ENCODE peak calls at places on chromosomes 3 and 15, in four cellular contexts. B, I, K and Y are unnamed samples.

GRCh38 chr3:29176501-29176900 is 104.4 kb upstream of the RBMS3 start:
- DNase-seq in B (no peak), I (no peak), K (no peak), Y (no peak)

GRCh38 chr15:61623746-61624145 is 394.6 kb upstream of the RORA start:
- DNase-seq in B (no peak), I (no peak), K (no peak), Y (no peak)

GRCh38 chr15:92879949-92880725 is 20.0 kb upstream of the CHD2 start:
- DNase-seq in B (no peak), I (no peak), K (no peak), Y (no peak)

GRCh38 chr3:127722928-127723603 is 50.3 kb downstream of the ABTB1 start:
- DNase-seq in B (no peak), I (no peak), K (no peak), Y (no peak)

GRCh38 chr3:128800241-128801187 is 74.5 kb downstream of the RAB7A start:
- DNase-seq in B (no peak), I (no peak), K (no peak), Y (no peak)

GRCh38 chr3:42508562-42508961 is 6.1 kb downstream of the VIPR1 start:
- DNase-seq in B (no peak), I (no peak), K (no peak), Y (no peak)

GRCh38 chr3:184155644-184156521 is 706 bp downstream of the DVL3 start:
- DNase-seq in B (peak), I (no peak), K (peak), Y (peak)

GRCh38 chr3:61877359-61877770 is 316.0 kb downstream of the PTPRG start:
- DNase-seq in B (peak), I (peak), K (no peak), Y (peak)

DNA sequence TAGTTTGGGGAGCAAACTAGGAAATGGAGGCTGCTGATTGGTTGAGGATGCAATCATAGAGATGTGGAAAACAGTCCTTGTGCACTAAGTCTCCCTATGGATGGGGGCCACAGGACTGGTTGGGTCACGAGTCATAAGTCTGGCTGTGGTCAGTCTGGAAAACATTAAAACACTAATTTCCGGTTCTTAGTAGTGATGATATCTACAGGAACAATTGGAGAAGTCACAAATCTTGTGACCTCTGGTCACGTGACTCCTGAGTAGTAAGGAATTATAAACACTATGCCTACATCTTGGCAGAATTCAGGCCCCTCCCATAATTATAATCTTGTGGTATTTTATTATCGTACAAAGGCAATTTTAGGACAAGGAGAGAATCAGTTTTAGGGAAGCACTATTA is 317.3 kb upstream of the ARPP21 start:
- DNase-seq in B (no peak), I (no peak), K (no peak), Y (no peak)
- TF ChIP-seq FOXM1 in B (no peak), I (no peak), K (no peak), Y (no peak)

DNA sequence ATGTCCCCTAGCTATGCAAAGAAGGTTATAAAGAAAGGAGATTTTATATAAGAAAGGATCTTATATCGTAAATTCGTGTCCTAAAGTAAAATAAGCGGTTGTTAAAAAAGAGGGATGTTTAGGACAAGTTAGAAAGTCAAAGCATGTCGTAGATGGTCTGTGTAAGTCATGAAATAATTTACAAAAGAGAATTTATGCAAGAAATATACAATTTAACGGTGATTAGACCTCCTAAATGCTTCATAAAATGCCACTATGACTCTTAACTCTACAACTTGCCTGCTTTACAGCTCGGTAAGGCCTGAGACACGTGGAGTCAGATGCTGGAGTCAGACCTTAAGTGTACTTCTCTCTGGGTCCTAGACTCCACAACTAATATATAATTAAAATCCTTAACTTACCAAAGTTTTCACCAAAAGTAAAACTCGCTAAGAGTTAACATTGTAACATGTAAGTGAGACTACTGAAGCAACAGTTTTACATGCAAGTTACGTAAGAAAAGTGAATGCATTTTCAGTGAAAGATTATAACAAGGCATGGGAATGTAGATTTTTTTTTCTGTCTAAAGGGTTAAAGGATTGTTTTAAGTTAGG is 13.3 kb upstream of the SRPRB start:
- DNase-seq in B (no peak), I (no peak), K (no peak), Y (no peak)
- TF ChIP-seq BHLHE40 in B (no peak), I (no peak), K (no peak), Y (no peak)

DNA sequence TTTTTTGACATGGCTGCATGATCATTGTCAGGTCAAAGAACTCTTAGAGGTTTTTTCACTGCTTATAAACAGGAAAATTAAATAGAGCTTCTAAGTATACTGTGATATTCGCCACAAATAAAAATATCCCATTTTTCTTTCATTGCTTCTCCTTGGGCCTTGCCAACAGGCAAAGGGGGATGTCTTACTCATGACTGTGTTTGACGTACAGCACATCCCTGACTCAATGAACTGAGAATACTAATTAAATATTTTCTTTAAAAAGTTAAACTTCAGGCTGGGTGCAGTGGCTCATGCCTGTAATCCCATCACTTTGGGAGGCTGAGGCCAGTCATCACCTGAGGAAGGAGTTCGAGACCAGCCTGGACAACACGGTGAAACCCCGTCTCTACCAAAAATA is 41.4 kb upstream of the CCDC80 start:
- DNase-seq in B (no peak), I (no peak), K (no peak), Y (no peak)
- TF ChIP-seq FOXM1 in B (no peak), I (no peak), K (no peak), Y (no peak)

GRCh38 chr15:25715536-25716413 is 147.4 kb downstream of the ATP10A start:
- DNase-seq in B (no peak), I (no peak), K (no peak), Y (no peak)
- TF ChIP-seq BHLHE40 in B (no peak), I (no peak), K (no peak), Y (no peak)

GRCh38 chr3:49416867-49417266 is 4.6 kb downstream of the TCTA start:
- DNase-seq in B (no peak), I (no peak), K (no peak), Y (no peak)

GRCh38 chr3:49413338-49413734 is 1.1 kb downstream of the TCTA start:
- DNase-seq in B (no peak), I (no peak), K (no peak), Y (no peak)

GRCh38 chr3:49417516-49418120 is 4.7 kb downstream of the AMT start:
- DNase-seq in B (no peak), I (no peak), K (no peak), Y (no peak)

GRCh38 chr3:49414753-49415152 is 2.5 kb downstream of the TCTA start:
- DNase-seq in B (no peak), I (no peak), K (no peak), Y (no peak)

DNA sequence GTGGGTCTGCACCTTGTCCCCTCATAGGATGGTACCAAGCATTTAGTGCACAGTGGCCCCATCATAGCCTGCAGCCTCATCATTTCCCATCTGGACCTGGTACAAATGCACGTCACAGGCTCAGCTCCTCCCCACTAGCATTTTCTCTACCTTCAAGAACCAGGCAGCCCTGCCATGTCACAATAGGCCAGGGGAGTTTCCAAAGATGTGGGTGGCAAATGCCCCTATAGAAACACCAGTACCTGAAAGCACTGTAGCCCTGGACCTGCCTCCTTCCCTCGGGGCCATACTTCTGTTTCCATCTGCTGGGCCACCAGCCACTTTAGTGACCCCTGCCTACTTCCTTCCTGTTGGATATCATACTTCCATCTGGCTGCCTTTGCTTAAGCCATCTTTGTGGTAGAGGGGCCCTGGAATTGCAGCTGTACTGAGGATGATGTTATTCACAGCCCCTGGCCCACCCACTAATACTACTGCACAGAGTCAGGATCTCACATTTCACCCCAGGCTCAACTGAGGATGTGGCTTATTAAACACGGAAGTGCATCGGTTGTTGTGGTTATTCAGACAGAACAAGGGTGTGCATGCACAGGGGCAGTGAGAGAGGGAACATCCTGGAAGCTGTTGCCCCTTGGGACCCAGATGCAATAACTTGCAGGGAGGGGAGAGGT is 3.8 kb downstream of the TCTA start:
- DNase-seq in B (no peak), I (peak), K (no peak), Y (no peak)
- TF ChIP-seq FOXM1 in B (no peak), I (no peak), K (no peak), Y (no peak)

GRCh38 chr15:91871797-91872196 is 18.3 kb downstream of the SLCO3A1 start:
- DNase-seq in B (no peak), I (no peak), K (no peak), Y (no peak)
- TF ChIP-seq BHLHE40 in B (no peak), I (no peak), K (no peak), Y (no peak)

DNA sequence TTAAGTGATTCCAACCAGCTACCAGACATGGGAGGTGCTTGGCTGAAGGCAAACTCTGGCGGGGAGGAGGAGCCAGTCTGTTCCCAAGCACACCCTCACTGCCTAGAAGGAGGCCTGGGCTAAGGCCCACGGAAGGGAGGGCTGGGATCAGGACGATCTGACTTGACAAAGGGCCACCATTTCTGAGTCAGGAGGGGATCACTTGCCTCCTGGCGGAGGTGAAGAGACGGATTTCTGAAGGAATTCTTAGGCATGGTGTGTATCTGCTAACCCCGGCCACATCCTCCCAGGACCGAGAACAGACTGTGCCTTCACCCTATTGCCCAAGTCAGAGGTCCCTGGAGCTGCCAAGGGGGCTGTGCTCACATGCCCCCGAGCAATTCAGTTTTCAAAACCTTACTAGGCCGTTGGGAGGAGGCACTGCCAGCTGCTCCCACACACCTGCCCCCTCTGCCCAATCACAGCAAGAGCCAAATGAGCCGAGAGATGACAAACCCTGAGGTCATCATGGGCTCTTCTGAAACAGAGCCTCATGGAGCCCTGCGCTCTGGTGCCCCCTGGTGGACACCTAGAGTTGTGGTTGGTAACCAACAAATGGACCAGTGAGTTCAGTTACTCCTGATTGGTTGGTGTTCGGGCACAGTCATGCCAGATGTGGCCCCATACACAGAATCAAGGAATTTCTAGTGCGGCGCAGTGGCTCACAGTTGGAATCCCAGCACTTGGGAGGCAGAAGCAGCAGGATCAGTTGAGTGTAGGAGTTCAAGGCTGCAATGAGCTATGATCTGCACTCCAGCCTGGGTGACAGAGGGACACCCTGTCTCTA is 6.5 kb upstream of the TNK2 start:
- DNase-seq in B (peak), I (peak), K (peak), Y (peak)
- TF ChIP-seq FOXM1 in B (no peak), I (no peak), K (no peak), Y (no peak)

GRCh38 chr3:12579919-12580318 is 23.0 kb downstream of the MKRN2 start:
- DNase-seq in B (no peak), I (no peak), K (no peak), Y (no peak)

GRCh38 chr3:12583280-12583679 is 26.4 kb downstream of the MKRN2 start:
- DNase-seq in B (no peak), I (no peak), K (no peak), Y (no peak)

GRCh38 chr3:12584091-12584490 is 27.2 kb downstream of the MKRN2 start:
- DNase-seq in B (no peak), I (no peak), K (no peak), Y (no peak)

GRCh38 chr3:12585181-12585580 is 28.3 kb downstream of the MKRN2 start:
- DNase-seq in B (no peak), I (no peak), K (no peak), Y (no peak)

DNA sequence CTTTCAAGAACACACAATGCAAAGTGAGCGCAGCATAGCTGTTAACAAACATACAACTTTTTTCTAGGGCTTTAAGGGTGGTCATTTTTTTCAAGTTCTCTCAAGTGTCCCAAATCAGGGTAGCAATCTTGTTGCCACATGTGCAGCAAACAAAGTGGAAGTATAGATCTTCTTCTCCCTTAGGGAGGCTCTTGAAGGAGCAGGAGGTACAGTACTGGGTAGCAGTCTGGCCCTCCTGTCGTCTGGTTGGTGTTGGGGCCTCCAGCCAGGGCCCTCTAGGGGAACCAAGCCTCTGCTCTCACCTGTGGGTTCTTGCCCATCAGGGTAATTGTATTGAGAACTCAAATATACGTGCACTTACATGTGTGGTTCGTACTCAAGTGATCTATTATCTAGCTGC is 25.8 kb downstream of the MKRN2 start:
- DNase-seq in B (no peak), I (no peak), K (no peak), Y (no peak)
- TF ChIP-seq BHLHE40 in B (no peak), I (no peak), K (no peak), Y (no peak)

GRCh38 chr3:72043212-72044133 is 258.5 kb upstream of the PROK2 start:
- DNase-seq in B (no peak), I (peak), K (no peak), Y (no peak)

GRCh38 chr3:72039677-72040076 is 254.7 kb upstream of the PROK2 start:
- DNase-seq in B (no peak), I (no peak), K (no peak), Y (no peak)

GRCh38 chr3:72041531-72041930 is 256.6 kb upstream of the PROK2 start:
- DNase-seq in B (no peak), I (no peak), K (no peak), Y (no peak)

GRCh38 chr3:72044231-72044935 is 259.4 kb upstream of the PROK2 start:
- DNase-seq in B (no peak), I (no peak), K (peak), Y (no peak)

GRCh38 chr3:72042397-72043211 is 257.7 kb upstream of the PROK2 start:
- DNase-seq in B (no peak), I (no peak), K (peak), Y (no peak)
- TF ChIP-seq FOXM1 in B (no peak), I (no peak), K (no peak), Y (no peak)

DNA sequence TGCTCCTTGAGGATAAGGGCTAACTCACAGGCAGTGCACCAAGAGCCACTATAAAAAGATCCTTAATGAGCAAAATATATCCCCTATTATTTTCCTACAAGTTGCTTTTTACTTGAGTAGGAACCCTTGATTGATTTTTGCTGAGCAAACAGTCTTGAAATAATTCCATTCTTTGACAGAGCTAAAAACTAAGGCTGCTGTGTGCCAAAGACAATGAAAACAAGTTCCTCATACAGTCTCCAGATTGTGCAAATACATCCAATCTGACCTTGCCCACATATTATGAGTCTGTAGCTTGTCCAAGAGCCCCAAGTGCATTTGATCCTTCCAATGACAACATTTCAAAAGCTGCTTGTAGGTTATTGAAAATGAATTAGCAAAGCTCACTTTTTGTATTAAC is 15.0 kb downstream of the PRKAR2A start:
- DNase-seq in B (peak), I (no peak), K (no peak), Y (no peak)
- TF ChIP-seq BHLHE40 in B (no peak), I (no peak), K (no peak), Y (no peak)